ENCODE peak calls at places on chromosomes 7 and 10, in six cellular contexts. One of them, this sample, is unnamed.

GRCh38 chr10:35355971-35356724 is 19.8 kb downstream of the CCNY start:
- DNase-seq in neuronal stem cell: no peak
- DNase-seq in mesenchymal stem cell: no peak
- DNase-seq in mesendoderm: no peak
- DNase-seq in IMR-90: no peak
- DNase-seq in H9: no peak
- DNase-seq in this sample: no peak

GRCh38 chr10:5999440-6000165 is 22.3 kb upstream of the IL15RA start:
- DNase-seq in neuronal stem cell: no peak
- DNase-seq in H9: no peak
- DNase-seq in mesenchymal stem cell: no peak
- DNase-seq in mesendoderm: no peak
- DNase-seq in IMR-90: no peak
- DNase-seq in this sample: no peak

GRCh38 chr10:117242463-117242832 is 1.5 kb downstream of the SLC18A2 start:
- DNase-seq in mesenchymal stem cell: no peak
- DNase-seq in neuronal stem cell: no peak
- DNase-seq in mesendoderm: no peak
- DNase-seq in IMR-90: no peak
- DNase-seq in H9: no peak
- DNase-seq in this sample: no peak

GRCh38 chr7:85773116-85773783 is 586.4 kb upstream of the SEMA3D start:
- DNase-seq in H9: no peak
- DNase-seq in neuronal stem cell: no peak
- DNase-seq in IMR-90: peak
- DNase-seq in mesenchymal stem cell: peak
- DNase-seq in mesendoderm: no peak
- DNase-seq in this sample: no peak

GRCh38 chr7:17298102-17298839 is at the start of gene AHR:
- DNase-seq in neuronal stem cell: peak
- DNase-seq in H9: peak
- DNase-seq in IMR-90: peak
- DNase-seq in mesenchymal stem cell: peak
- DNase-seq in mesendoderm: peak
- DNase-seq in this sample: peak

GRCh38 chr10:43212043-43212721 is 54.7 kb downstream of the RASGEF1A start:
- DNase-seq in neuronal stem cell: no peak
- DNase-seq in mesenchymal stem cell: no peak
- DNase-seq in IMR-90: no peak
- DNase-seq in mesendoderm: no peak
- DNase-seq in H9: no peak
- DNase-seq in this sample: no peak

GRCh38 chr10:75375828-75376227 is 25.7 kb downstream of the ZNF503 start:
- DNase-seq in mesenchymal stem cell: no peak
- DNase-seq in neuronal stem cell: no peak
- DNase-seq in mesendoderm: no peak
- DNase-seq in IMR-90: no peak
- DNase-seq in H9: no peak
- DNase-seq in this sample: no peak

GRCh38 chr10:11631890-11632587 is 20.6 kb upstream of the USP6NL start:
- DNase-seq in IMR-90: no peak
- DNase-seq in neuronal stem cell: no peak
- DNase-seq in mesendoderm: no peak
- DNase-seq in mesenchymal stem cell: no peak
- DNase-seq in H9: no peak
- DNase-seq in this sample: no peak

GRCh38 chr10:101002456-101002855 is 2.8 kb downstream of the LZTS2 start:
- DNase-seq in mesendoderm: no peak
- DNase-seq in mesenchymal stem cell: no peak
- DNase-seq in H9: no peak
- DNase-seq in neuronal stem cell: no peak
- DNase-seq in IMR-90: no peak
- DNase-seq in this sample: no peak

DNA sequence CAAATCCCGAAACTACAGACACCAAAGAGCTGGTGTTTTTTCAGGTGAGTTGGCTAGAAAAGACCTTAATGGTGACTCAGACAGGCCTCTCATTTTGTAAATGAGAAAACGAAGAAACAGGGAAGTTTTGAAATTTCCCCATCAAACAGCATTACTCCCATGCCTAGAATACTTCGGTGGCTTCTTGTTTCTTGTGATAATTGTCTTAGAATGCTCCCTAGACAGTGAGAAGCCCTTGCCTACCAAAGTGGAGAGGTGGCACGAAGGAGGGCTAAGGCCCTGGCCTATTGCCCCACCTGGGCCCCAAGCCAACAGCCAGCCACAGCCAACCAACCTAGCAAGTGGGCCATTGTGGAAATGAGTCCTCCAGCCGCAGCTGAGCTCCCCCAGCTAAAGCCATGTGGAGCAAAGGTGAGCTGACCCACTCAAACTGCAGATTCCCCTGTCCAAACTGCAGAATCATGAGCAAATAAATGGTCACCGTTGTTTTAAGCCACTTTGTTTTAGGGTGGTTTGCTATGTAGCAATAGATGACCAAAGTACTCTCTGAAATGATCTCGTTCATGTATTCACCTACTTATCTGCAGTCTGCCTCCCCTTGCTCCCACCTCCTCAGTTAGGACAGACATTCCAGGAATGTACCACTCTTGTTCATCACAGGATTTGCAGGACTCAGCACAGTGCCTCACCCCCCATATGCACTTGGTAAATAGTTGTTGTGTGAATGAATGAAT is 97.7 kb upstream of the FGFR2 start:
- DNase-seq in neuronal stem cell: no peak
- DNase-seq in H9: no peak
- DNase-seq in mesenchymal stem cell: no peak
- DNase-seq in IMR-90: no peak
- DNase-seq in mesendoderm: no peak
- DNase-seq in this sample: no peak
- H3K4ac ChIP-seq in neuronal stem cell: no peak
- H3K4ac ChIP-seq in H9: no peak
- H3K4ac ChIP-seq in mesenchymal stem cell: no peak
- H3K4ac ChIP-seq in IMR-90: no peak
- H3K4ac ChIP-seq in mesendoderm: no peak
- H3K4ac ChIP-seq in this sample: no peak

GRCh38 chr10:79069325-79070090 is 742 bp downstream of the ZMIZ1 start:
- DNase-seq in neuronal stem cell: peak
- DNase-seq in mesendoderm: peak
- DNase-seq in H9: no peak
- DNase-seq in IMR-90: no peak
- DNase-seq in mesenchymal stem cell: peak
- DNase-seq in this sample: no peak

GRCh38 chr10:79067241-79068202 is 1.2 kb upstream of the ZMIZ1 start:
- DNase-seq in mesenchymal stem cell: peak
- DNase-seq in neuronal stem cell: peak
- DNase-seq in IMR-90: peak
- DNase-seq in mesendoderm: peak
- DNase-seq in H9: peak
- DNase-seq in this sample: peak

GRCh38 chr10:79066460-79067240 is 2.1 kb upstream of the ZMIZ1 start:
- DNase-seq in mesendoderm: peak
- DNase-seq in H9: peak
- DNase-seq in IMR-90: peak
- DNase-seq in mesenchymal stem cell: peak
- DNase-seq in neuronal stem cell: no peak
- DNase-seq in this sample: no peak

GRCh38 chr10:79068562-79069324 is at the start of gene ZMIZ1:
- DNase-seq in H9: peak
- DNase-seq in IMR-90: peak
- DNase-seq in mesendoderm: peak
- DNase-seq in neuronal stem cell: peak
- DNase-seq in mesenchymal stem cell: peak
- DNase-seq in this sample: no peak

GRCh38 chr10:79068203-79068561 is 584 bp upstream of the ZMIZ1 start:
- DNase-seq in IMR-90: no peak
- DNase-seq in H9: no peak
- DNase-seq in mesenchymal stem cell: no peak
- DNase-seq in mesendoderm: no peak
- DNase-seq in neuronal stem cell: peak
- DNase-seq in this sample: no peak
- H3K4ac ChIP-seq in IMR-90: peak
- H3K4ac ChIP-seq in H9: no peak
- H3K4ac ChIP-seq in mesenchymal stem cell: peak
- H3K4ac ChIP-seq in mesendoderm: peak
- H3K4ac ChIP-seq in neuronal stem cell: no peak
- H3K4ac ChIP-seq in this sample: no peak

GRCh38 chr7:76353744-76354143 is 5.0 kb downstream of the YWHAG start:
- DNase-seq in H9: no peak
- DNase-seq in IMR-90: no peak
- DNase-seq in mesenchymal stem cell: no peak
- DNase-seq in neuronal stem cell: no peak
- DNase-seq in mesendoderm: no peak
- DNase-seq in this sample: no peak
- H3K4ac ChIP-seq in H9: no peak
- H3K4ac ChIP-seq in IMR-90: no peak
- H3K4ac ChIP-seq in mesenchymal stem cell: no peak
- H3K4ac ChIP-seq in neuronal stem cell: no peak
- H3K4ac ChIP-seq in mesendoderm: no peak
- H3K4ac ChIP-seq in this sample: no peak

GRCh38 chr7:121393005-121393366 is 3.1 kb downstream of the FAM3C start:
- DNase-seq in H9: no peak
- DNase-seq in mesenchymal stem cell: no peak
- DNase-seq in neuronal stem cell: no peak
- DNase-seq in mesendoderm: no peak
- DNase-seq in IMR-90: no peak
- DNase-seq in this sample: no peak
- H3K4ac ChIP-seq in H9: no peak
- H3K4ac ChIP-seq in mesenchymal stem cell: no peak
- H3K4ac ChIP-seq in neuronal stem cell: no peak
- H3K4ac ChIP-seq in mesendoderm: no peak
- H3K4ac ChIP-seq in IMR-90: no peak
- H3K4ac ChIP-seq in this sample: no peak

This sample was measured in H1.